ENCODE peak calls at places on chromosomes 7 and 10, in ten cellular contexts. B is astrocyte; E is T-helper 9 cell; N is T-cell; R is midbrain; K is thoracic aorta; S is astrocyte of the spinal cord; P is non-pigmented ciliary epithelial cell; G is amniotic epithelial cell; J is stimulated activated CD8-positive, alpha-beta memory T cell treated with anti-CD3 and anti-CD28 coated beads, Interleukin-2, amount 100 ng/mL, for 1 hour. M is an unnamed sample.

GRCh38 chr7:94050046-94050445 is 45.9 kb upstream of the BET1 start:
- DNase-seq in N (no peak), B (no peak), S (no peak), J (no peak), K (no peak), P (no peak), G (no peak), E (no peak), R (peak), M (no peak)

GRCh38 chr10:3784510-3785250 is at the start of gene KLF6:
- DNase-seq in K (no peak), G (peak), S (no peak), P (no peak), E (peak), R (peak), J (no peak), B (no peak), N (no peak), M (no peak)

GRCh38 chr7:107940146-107940489 is 49.1 kb downstream of the DLD start:
- DNase-seq in K (no peak), E (no peak), J (no peak), S (no peak), B (no peak), P (no peak), R (no peak), G (no peak), N (no peak), M (no peak)

GRCh38 chr7:101696-102376 is 90.5 kb upstream of the FAM20C start:
- DNase-seq in N (no peak), G (peak), R (no peak), B (peak), E (no peak), J (no peak), K (no peak), P (no peak), S (peak), M (no peak)

GRCh38 chr7:131090866-131091692 is 236.6 kb upstream of the MKLN1 start:
- DNase-seq in P (no peak), S (no peak), K (no peak), E (no peak), G (no peak), J (no peak), N (no peak), B (no peak), R (no peak), M (no peak)

GRCh38 chr10:91495402-91495801 is 85.3 kb downstream of the HECTD2 start:
- DNase-seq in N (no peak), B (no peak), E (no peak), G (no peak), R (no peak), P (no peak), J (no peak), K (no peak), S (no peak), M (no peak)

GRCh38 chr10:130463876-130464360 is 327.7 kb downstream of the GLRX3 start:
- DNase-seq in K (no peak), P (no peak), G (no peak), S (no peak), R (no peak), J (no peak), B (no peak), E (no peak), N (no peak), M (no peak)

GRCh38 chr10:132632851-132633684 is 95.5 kb downstream of the INPP5A start:
- DNase-seq in R (no peak), K (no peak), G (no peak), E (no peak), N (no peak), B (peak), P (no peak), J (no peak), S (peak), M (no peak)

GRCh38 chr7:78607099-78607498 is 808.5 kb downstream of the PHTF2 start:
- DNase-seq in R (peak), B (no peak), E (no peak), G (no peak), K (no peak), J (no peak), N (no peak), S (no peak), P (no peak), M (no peak)

GRCh38 chr10:44991571-44991970 is 9.2 kb upstream of the ZNF22 start:
- DNase-seq in N (no peak), B (no peak), P (no peak), G (no peak), K (no peak), E (no peak), R (no peak), S (no peak), J (no peak), M (no peak)

GRCh38 chr10:129717816-129718547 is 246.1 kb downstream of the EBF3 start:
- DNase-seq in P (no peak), B (no peak), J (no peak), K (no peak), G (no peak), R (no peak), E (no peak), S (no peak), N (no peak), M (no peak)

GRCh38 chr10:102669206-102670064 is 25.2 kb downstream of the TRIM8 start:
- DNase-seq in S (no peak), R (no peak), E (no peak), J (no peak), P (no peak), K (peak), N (no peak), G (peak), B (peak), M (no peak)

GRCh38 chr10:48519731-48520506 is 85.0 kb downstream of the ARHGAP22 start:
- DNase-seq in K (no peak), N (no peak), S (no peak), R (no peak), E (no peak), J (no peak), G (no peak), P (no peak), B (no peak), M (no peak)

GRCh38 chr7:7706556-7706955 is 11.9 kb downstream of the RPA3 start:
- DNase-seq in S (no peak), N (no peak), R (no peak), G (peak), J (no peak), P (no peak), K (no peak), E (no peak), B (no peak), M (no peak)

GRCh38 chr7:45057853-45058252 is 30.9 kb downstream of the NACAD start:
- DNase-seq in G (no peak), S (no peak), B (no peak), K (no peak), N (no peak), E (no peak), R (no peak), J (no peak), P (no peak), M (no peak)

GRCh38 chr10:132893090-132893489 is 49.3 kb downstream of the CFAP46 start:
- DNase-seq in R (no peak), S (no peak), G (no peak), P (no peak), J (no peak), N (no peak), K (no peak), B (no peak), E (no peak), M (no peak)

GRCh38 chr10:77832243-77832642 is 94.3 kb downstream of the DLG5 start:
- DNase-seq in S (no peak), B (no peak), E (peak), G (no peak), K (no peak), R (no peak), N (peak), J (no peak), P (no peak), M (peak)

GRCh38 chr7:134547738-134548054 is 1.2 kb upstream of the AKR1B15 start:
- DNase-seq in K (no peak), R (no peak), N (no peak), S (peak), J (no peak), B (peak), G (peak), P (peak), E (peak), M (no peak)

GRCh38 chr10:58175990-58176910 is 91.4 kb downstream of the IPMK start:
- DNase-seq in K (no peak), S (peak), B (peak), R (no peak), N (no peak), E (no peak), J (no peak), P (no peak), G (peak), M (no peak)

GRCh38 chr7:131327049-131327625 is 539 bp upstream of the MKLN1 start:
- DNase-seq in R (peak), J (no peak), P (peak), G (peak), E (no peak), K (no peak), B (peak), N (no peak), S (peak), M (peak)

GRCh38 chr10:69503896-69504265 is 52.6 kb downstream of the TSPAN15 start:
- DNase-seq in K (no peak), B (no peak), E (no peak), N (no peak), R (no peak), P (no peak), J (no peak), G (no peak), S (no peak), M (no peak)

GRCh38 chr7:34158754-34159153 is 253.4 kb downstream of the BMPER start:
- DNase-seq in E (no peak), S (no peak), N (no peak), K (no peak), G (no peak), P (no peak), B (no peak), J (no peak), R (no peak), M (no peak)

GRCh38 chr10:1374501-1374900 is 318.3 kb downstream of the WDR37 start:
- DNase-seq in N (no peak), R (no peak), G (no peak), S (no peak), B (no peak), E (no peak), K (no peak), P (no peak), J (no peak), M (no peak)

GRCh38 chr7:73894851-73895441 is 34.0 kb downstream of the TMEM270 start:
- DNase-seq in J (no peak), E (no peak), P (peak), R (no peak), N (no peak), G (peak), K (peak), S (peak), B (peak), M (no peak)

GRCh38 chr7:38086857-38087256 is 91.2 kb upstream of the STARD3NL start:
- DNase-seq in K (no peak), J (no peak), S (no peak), R (no peak), E (no peak), G (no peak), P (no peak), N (no peak), B (no peak), M (no peak)

GRCh38 chr10:29688230-29688634 is 53.5 kb upstream of the SVIL start:
- DNase-seq in B (no peak), N (no peak), G (no peak), R (peak), P (no peak), E (no peak), J (no peak), S (peak), K (no peak), M (no peak)

GRCh38 chr7:20158684-20159083 is 58.5 kb downstream of the MACC1 start:
- DNase-seq in B (no peak), G (peak), R (peak), E (no peak), J (no peak), P (no peak), K (no peak), N (no peak), S (peak), M (no peak)

GRCh38 chr10:19658622-19659233 is 157.5 kb upstream of the PLXDC2 start:
- DNase-seq in R (no peak), E (no peak), N (no peak), P (no peak), S (peak), J (no peak), K (no peak), B (peak), G (no peak), M (no peak)

GRCh38 chr7:111752022-111752582 is 189.8 kb upstream of the IMMP2L start:
- DNase-seq in N (peak), S (peak), R (peak), B (no peak), K (no peak), P (no peak), G (peak), J (peak), E (peak), M (peak)

GRCh38 chr10:33260403-33261239 is 73.8 kb downstream of the NRP1 start:
- DNase-seq in B (peak), N (no peak), P (no peak), S (peak), J (no peak), K (no peak), R (no peak), E (no peak), G (no peak), M (no peak)

GRCh38 chr7:3517344-3517743 is 216.3 kb downstream of the SDK1 start:
- DNase-seq in P (no peak), J (no peak), N (no peak), S (no peak), E (no peak), B (no peak), R (no peak), G (no peak), K (no peak), M (no peak)

GRCh38 chr7:29511337-29511736 is 52.3 kb upstream of the PRR15 start:
- DNase-seq in R (no peak), G (no peak), N (no peak), K (no peak), E (no peak), P (no peak), S (no peak), J (no peak), B (no peak), M (no peak)

GRCh38 chr10:73798087-73798486 is 12.7 kb downstream of the ZSWIM8 start:
- DNase-seq in E (no peak), N (no peak), K (no peak), R (no peak), S (no peak), J (no peak), P (no peak), B (no peak), G (no peak), M (no peak)

GRCh38 chr7:98324782-98325181 is 43.3 kb downstream of the BRI3 start:
- DNase-seq in P (no peak), J (no peak), E (no peak), B (no peak), S (no peak), N (no peak), G (no peak), R (no peak), K (no peak), M (no peak)

GRCh38 chr7:55483061-55483460 is 89.2 kb downstream of the VOPP1 start:
- DNase-seq in N (no peak), R (no peak), S (no peak), P (no peak), G (no peak), K (no peak), J (no peak), E (no peak), B (no peak), M (no peak)

GRCh38 chr10:122421054-122421625 is 33.3 kb upstream of the ARMS2 start:
- DNase-seq in S (no peak), B (no peak), P (no peak), K (no peak), N (peak), J (no peak), R (no peak), G (no peak), E (no peak), M (no peak)

GRCh38 chr7:27151945-27152815 is at the start of gene HOXA3:
- DNase-seq in N (no peak), R (no peak), G (no peak), P (no peak), S (peak), K (no peak), E (no peak), B (no peak), J (no peak), M (no peak)

GRCh38 chr10:119222531-119222930 is 15.2 kb downstream of the GRK5 start:
- DNase-seq in S (no peak), R (no peak), J (no peak), P (no peak), N (no peak), G (no peak), B (no peak), K (no peak), E (no peak), M (no peak)